ENCODE peak calls at places on chromosomes 16 and 17, in six cellular contexts. O is GM23248; F is CD4-positive, CD25-positive, alpha-beta regulatory T cell; V is hepatocyte; E is tibial artery; A is Panc1. P is an unnamed sample. For H3K4me1, the result is how much of the 10 kb centered on the place peaks cover.

GRCh38 chr16:89864421-89864820 is 9.0 kb upstream of the TCF25 start:
- DNase-seq in O (peak), F (no peak), V (no peak), E (no peak), A (no peak), P (no peak)

GRCh38 chr17:74604200-74604599 is 12.1 kb upstream of the CD300LD start:
- DNase-seq in O (no peak), F (no peak), V (no peak), E (no peak), A (no peak), P (peak)

GRCh38 chr17:45299311-45299710 is 17.5 kb downstream of the MAP3K14 start:
- DNase-seq in O (no peak), F (no peak), V (peak), E (peak), A (no peak), P (no peak)

GRCh38 chr17:41058741-41059140 is 1.2 kb downstream of the KRTAP2-3 start:
- DNase-seq in O (peak), F (no peak), V (no peak), E (no peak), A (no peak), P (no peak)

GRCh38 chr17:14320734-14321475 is 20.0 kb downstream of the HS3ST3B1 start:
- DNase-seq in O (no peak), F (no peak), V (no peak), E (no peak), A (no peak), P (no peak)

GRCh38 chr17:71494045-71494444 is 626.8 kb upstream of the SOX9 start:
- DNase-seq in O (peak), F (no peak), V (no peak), E (no peak), A (no peak), P (no peak)

GRCh38 chr17:68600881-68601564 is at the start of gene FAM20A:
- DNase-seq in O (peak), F (no peak), V (peak), E (no peak), A (no peak), P (peak)

GRCh38 chr16:58458634-58459343 is 41.2 kb upstream of the NDRG4 start:
- DNase-seq in O (no peak), F (no peak), V (no peak), E (no peak), A (no peak), P (no peak)

GRCh38 chr17:66494023-66494803 is 191.8 kb downstream of the PRKCA start:
- DNase-seq in O (peak), F (no peak), V (no peak), E (no peak), A (peak), P (no peak)

GRCh38 chr16:84247341-84247740 is 7.5 kb upstream of the KCNG4 start:
- DNase-seq in O (peak), F (no peak), V (no peak), E (no peak), A (no peak), P (no peak)

GRCh38 chr16:102060-102855 is 24.2 kb downstream of the MPG start:
- DNase-seq in O (no peak), F (no peak), V (no peak), E (peak), A (no peak), P (no peak)

GRCh38 chr16:67969286-67970039 is 1.0 kb upstream of the SLC12A4 start:
- DNase-seq in O (no peak), F (peak), V (peak), E (no peak), A (no peak), P (no peak)

GRCh38 chr16:53093162-53093744 is 38.5 kb downstream of the CHD9 start:
- DNase-seq in O (no peak), F (no peak), V (no peak), E (no peak), A (no peak), P (no peak)

GRCh38 chr17:57085448-57086068 is 512 bp downstream of the AKAP1 start:
- DNase-seq in O (peak), F (peak), V (peak), E (peak), A (no peak), P (peak)

GRCh38 chr17:81644496-81644895 is 7.5 kb downstream of the TSPAN10 start:
- DNase-seq in O (no peak), F (no peak), V (no peak), E (no peak), A (no peak), P (no peak)

GRCh38 chr17:35477248-35477647 is 28.7 kb upstream of the SLFN13 start:
- DNase-seq in O (no peak), F (no peak), V (no peak), E (no peak), A (no peak), P (no peak)

GRCh38 chr16:22813223-22813945 is 578 bp upstream of the HS3ST2 start:
- DNase-seq in O (peak), F (no peak), V (peak), E (peak), A (no peak), P (peak)

GRCh38 chr16:88534731-88535141 is 35.5 kb upstream of the ZC3H18 start:
- DNase-seq in O (peak), F (no peak), V (no peak), E (no peak), A (no peak), P (peak)

GRCh38 chr16:11526921-11527320 is 59.8 kb downstream of the LITAF start:
- DNase-seq in O (peak), F (no peak), V (no peak), E (no peak), A (no peak), P (no peak)

GRCh38 chr17:55279788-55280579 is 15.2 kb downstream of the HLF start:
- DNase-seq in O (no peak), F (no peak), V (no peak), E (no peak), A (no peak), P (no peak)
- H3K4me1 ChIP-seq in O (under half), F (under half), V (under half), E (half or more), A (under half), P (half or more)

GRCh38 chr16:86285938-86286921 is 224.1 kb upstream of the FOXF1 start:
- DNase-seq in O (peak), F (no peak), V (peak), E (no peak), A (no peak), P (no peak)
- H3K4me3 ChIP-seq in O (no peak), F (no peak), V (no peak), E (no peak), A (no peak), P (no peak)

GRCh38 chr16:2023098-2023925 is 3.4 kb upstream of the NHERF2 start:
- DNase-seq in O (peak), F (peak), V (peak), E (peak), A (peak), P (peak)

GRCh38 chr16:2019919-2020831 is 590 bp downstream of the NPW start:
- DNase-seq in O (peak), F (no peak), V (peak), E (no peak), A (no peak), P (no peak)

GRCh38 chr16:2024026-2024425 is 2.7 kb upstream of the NHERF2 start:
- DNase-seq in O (no peak), F (no peak), V (no peak), E (no peak), A (no peak), P (no peak)

GRCh38 chr16:2025251-2025650 is 1.5 kb upstream of the NHERF2 start:
- DNase-seq in O (no peak), F (no peak), V (no peak), E (no peak), A (no peak), P (no peak)

DNA sequence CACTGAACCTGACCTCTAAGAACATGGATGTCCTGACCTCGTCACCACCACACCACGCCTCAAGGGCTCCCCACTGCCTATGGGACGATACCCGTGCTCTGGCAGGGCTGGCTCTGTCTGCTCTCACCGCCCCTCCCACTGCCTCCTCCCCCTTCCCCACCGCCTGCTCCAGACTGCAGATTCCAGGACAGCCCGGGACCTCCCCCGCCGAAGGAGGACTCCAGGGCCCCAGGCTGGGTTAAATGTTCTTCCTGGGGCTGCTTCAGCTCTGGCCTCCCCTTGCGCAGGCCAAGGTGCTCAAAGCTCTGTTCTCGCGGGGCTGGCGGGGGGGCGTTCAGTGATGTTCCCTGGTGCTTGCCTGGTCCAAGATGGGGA is 3.1 kb downstream of the NPW start:
- DNase-seq in O (no peak), F (no peak), V (peak), E (no peak), A (no peak), P (peak)
- H3K4me1 ChIP-seq in O (under half), F (under half), V (under half), E (half or more), A (under half), P (under half)

GRCh38 chr16:49663081-49664057 is 192.5 kb downstream of the ZNF423 start:
- DNase-seq in O (peak), F (no peak), V (peak), E (peak), A (no peak), P (peak)
- H3K4me3 ChIP-seq in O (peak), F (no peak), V (no peak), E (peak), A (no peak), P (no peak)

DNA sequence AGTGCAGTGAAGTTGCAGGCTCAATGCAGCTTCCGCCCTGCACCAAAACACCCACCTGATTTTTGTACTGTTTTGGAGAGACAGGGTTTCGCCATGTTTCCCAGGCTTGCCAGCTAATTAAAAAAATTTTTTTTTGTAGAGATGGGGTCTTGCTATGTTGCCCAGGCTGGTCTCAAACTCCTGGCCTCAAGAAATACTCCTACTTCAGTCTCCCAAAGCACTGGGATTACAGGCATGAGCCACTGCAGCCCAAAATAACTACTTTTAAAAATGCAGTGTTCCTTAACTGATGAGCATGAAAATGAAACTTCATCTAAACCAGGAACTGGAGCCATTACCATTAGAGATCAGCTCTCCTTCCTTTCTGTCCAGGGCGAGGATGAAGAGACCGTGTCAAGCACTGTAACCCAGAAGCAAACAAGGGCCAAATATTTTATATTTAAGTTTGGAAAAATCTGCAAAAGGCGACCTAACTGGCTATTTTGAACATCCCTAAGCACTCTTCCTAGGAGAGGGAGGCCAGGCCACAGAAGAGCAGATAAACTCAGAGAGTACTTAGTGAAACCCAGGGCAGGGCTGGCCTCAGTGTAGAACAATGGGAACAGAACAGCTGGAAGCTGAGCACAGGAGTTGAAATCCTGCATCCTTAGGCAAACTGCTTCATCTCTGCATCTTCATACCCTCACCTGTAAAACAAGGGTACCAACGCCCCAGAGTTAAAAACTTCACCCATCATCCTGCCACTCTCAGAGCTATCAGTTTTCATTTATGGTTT is 24.0 kb downstream of the CREBBP start:
- DNase-seq in O (no peak), F (no peak), V (no peak), E (no peak), A (no peak), P (no peak)
- H3K4me1 ChIP-seq in O (under half), F (half or more), V (under half), E (half or more), A (under half), P (half or more)

DNA sequence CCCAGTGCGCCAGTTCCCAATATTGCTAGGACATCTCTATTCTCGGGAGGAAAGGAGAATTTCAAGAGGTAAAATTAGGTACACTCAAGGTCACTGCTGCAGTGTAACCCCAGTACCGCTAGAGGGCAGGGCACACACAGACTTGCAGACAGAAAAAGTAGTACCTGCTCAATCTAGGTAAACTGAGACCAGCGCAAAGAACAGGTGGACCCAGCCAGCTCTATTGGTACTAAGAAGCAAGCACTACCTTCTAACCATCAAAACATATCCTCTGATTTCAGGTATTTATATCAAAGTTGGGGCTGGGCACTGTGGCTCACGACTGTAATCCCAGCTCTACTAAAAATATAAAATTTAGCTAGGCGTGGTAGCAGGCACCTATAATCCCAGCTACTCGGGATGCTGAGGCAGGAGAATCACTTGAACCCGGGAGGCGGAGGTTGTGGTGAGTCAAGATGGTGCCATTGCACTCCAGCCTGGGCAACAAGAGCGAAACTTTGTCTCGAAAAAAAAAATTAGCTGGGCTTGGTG is 3.6 kb upstream of the WDR81 start:
- DNase-seq in O (peak), F (peak), V (peak), E (peak), A (no peak), P (peak)
- H3K4me3 ChIP-seq in O (peak), F (no peak), V (no peak), E (no peak), A (no peak), P (no peak)

GRCh38 chr17:75908201-75908600 is 3.5 kb upstream of the MRPL38 start:
- DNase-seq in O (peak), F (no peak), V (no peak), E (no peak), A (no peak), P (peak)
- H3K4me1 ChIP-seq in O (under half), F (under half), V (under half), E (under half), A (under half), P (under half)

GRCh38 chr16:3434373-3434772 is 8.9 kb downstream of the ZNF597 start:
- DNase-seq in O (no peak), F (no peak), V (no peak), E (no peak), A (no peak), P (no peak)

GRCh38 chr16:3431779-3432219 is 11.5 kb downstream of the ZNF597 start:
- DNase-seq in O (peak), F (peak), V (no peak), E (peak), A (no peak), P (peak)
- H3K4me3 ChIP-seq in O (peak), F (peak), V (no peak), E (peak), A (no peak), P (no peak)

DNA sequence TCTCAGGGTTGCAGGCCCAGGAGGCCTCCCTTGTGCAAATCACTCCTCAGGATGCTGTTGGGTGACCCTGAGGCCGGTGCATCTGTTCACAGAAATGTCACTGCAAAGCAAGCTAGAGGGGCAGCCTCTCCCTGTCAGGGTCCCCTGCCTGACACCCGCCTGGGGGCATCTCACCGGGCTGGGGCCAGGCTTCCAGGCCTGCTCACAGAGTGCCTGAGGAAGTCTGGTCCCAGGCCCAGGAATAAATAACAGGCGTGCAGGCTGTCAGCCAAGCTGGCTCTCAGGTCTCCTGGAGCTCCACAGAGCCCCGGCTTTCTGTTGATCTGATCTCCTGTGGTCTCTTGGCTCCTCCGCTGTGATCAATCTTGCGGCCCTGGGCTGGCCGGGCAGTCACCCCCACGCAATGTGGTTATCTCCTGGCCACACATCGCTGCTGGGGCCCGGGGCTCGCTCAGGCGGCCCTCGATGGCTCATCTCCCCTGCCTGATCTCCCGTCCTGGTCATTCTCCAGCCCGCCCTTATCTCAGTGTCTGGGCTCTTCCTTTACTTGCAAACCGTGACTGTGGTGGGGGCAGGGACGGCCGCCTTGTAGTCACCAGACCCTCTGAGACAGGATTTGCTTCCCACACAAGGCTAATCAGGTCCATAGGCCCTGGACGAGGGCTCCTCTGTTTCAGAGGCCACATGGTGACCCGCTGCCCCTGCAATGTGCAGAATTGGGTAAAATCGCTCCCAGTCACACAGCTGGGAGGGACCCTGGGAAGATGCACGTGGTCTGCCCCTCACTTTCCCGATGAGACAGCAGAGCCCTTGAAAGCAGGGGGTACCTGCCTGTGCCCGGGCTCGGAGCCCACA is 231.2 kb upstream of the GSE1 start:
- DNase-seq in O (peak), F (no peak), V (no peak), E (no peak), A (no peak), P (no peak)
- H3K4me1 ChIP-seq in O (under half), F (under half), V (under half), E (half or more), A (under half), P (under half)